ENCODE peak calls at places on chromosomes 13 and 19, in eight cellular contexts. Q, V, I, O, F, M, B and E are unnamed samples.

GRCh38 chr13:38590796-38591507 is 95.9 kb upstream of the FREM2 start:
- DNase-seq in Q (no peak), V (no peak), I (no peak), O (peak), F (no peak), M (no peak), B (no peak), E (no peak)

GRCh38 chr13:111065698-111066097 is 49.4 kb upstream of the ARHGEF7 start:
- DNase-seq in Q (no peak), V (no peak), I (no peak), O (no peak), F (no peak), M (no peak), B (no peak), E (no peak)

GRCh38 chr19:55599468-55600335 is at the start of the genes FIZ1 and ZNF524:
- DNase-seq in Q (peak), V (peak), I (peak), O (peak), F (peak), M (peak), B (peak), E (peak)

GRCh38 chr13:107497661-107498060 is 717.7 kb downstream of the LIG4 start:
- DNase-seq in Q (no peak), V (no peak), I (no peak), O (no peak), F (no peak), M (no peak), B (no peak), E (no peak)

GRCh38 chr19:55382522-55383054 is 1.5 kb downstream of the TMEM238 start:
- DNase-seq in Q (no peak), V (no peak), I (no peak), O (no peak), F (no peak), M (no peak), B (no peak), E (no peak)

GRCh38 chr19:3324405-3324856 is 42.0 kb upstream of the NFIC start:
- DNase-seq in Q (no peak), V (no peak), I (peak), O (no peak), F (peak), M (no peak), B (peak), E (peak)

GRCh38 chr19:4359627-4360000 is 16.3 kb downstream of the MPND start:
- DNase-seq in Q (no peak), V (no peak), I (no peak), O (no peak), F (no peak), M (no peak), B (no peak), E (no peak)

GRCh38 chr19:7623725-7624603 is 5.4 kb downstream of the XAB2 start:
- DNase-seq in Q (no peak), V (no peak), I (no peak), O (no peak), F (no peak), M (no peak), B (no peak), E (no peak)

GRCh38 chr19:42596391-42597071 is 1.8 kb upstream of the CEACAM8 start:
- DNase-seq in Q (no peak), V (peak), I (peak), O (no peak), F (peak), M (no peak), B (peak), E (peak)

GRCh38 chr19:51784922-51785690 is 9.9 kb upstream of the FPR3 start:
- DNase-seq in Q (peak), V (no peak), I (peak), O (no peak), F (peak), M (no peak), B (peak), E (no peak)

GRCh38 chr19:49973987-49974386 is 13.0 kb upstream of the SIGLEC11 start:
- DNase-seq in Q (no peak), V (no peak), I (no peak), O (no peak), F (peak), M (no peak), B (no peak), E (no peak)

GRCh38 chr13:44157614-44158013 is 216.0 kb upstream of the SERP2 start:
- DNase-seq in Q (no peak), V (no peak), I (no peak), O (no peak), F (no peak), M (no peak), B (no peak), E (no peak)

GRCh38 chr13:27607125-27607524 is 13.2 kb downstream of the LNX2 start:
- DNase-seq in Q (no peak), V (no peak), I (peak), O (peak), F (no peak), M (no peak), B (peak), E (peak)

GRCh38 chr19:2567580-2567979 is 91.7 kb downstream of the GADD45B start:
- DNase-seq in Q (no peak), V (no peak), I (no peak), O (peak), F (peak), M (no peak), B (no peak), E (no peak)

GRCh38 chr19:920051-920857 is 3.1 kb downstream of the KISS1R start:
- DNase-seq in Q (no peak), V (no peak), I (no peak), O (no peak), F (no peak), M (no peak), B (no peak), E (peak)

GRCh38 chr19:17579523-17580244 is 24.2 kb downstream of the COLGALT1 start:
- DNase-seq in Q (peak), V (no peak), I (peak), O (peak), F (peak), M (peak), B (peak), E (peak)

GRCh38 chr19:4379383-4380253 is 20.7 kb downstream of the SH3GL1 start:
- DNase-seq in Q (peak), V (no peak), I (peak), O (no peak), F (no peak), M (no peak), B (no peak), E (peak)

GRCh38 chr13:48161530-48162179 is 66.8 kb upstream of the MED4 start:
- DNase-seq in Q (no peak), V (peak), I (no peak), O (no peak), F (peak), M (no peak), B (no peak), E (peak)

GRCh38 chr19:2628597-2628996 is 73.9 kb downstream of the GNG7 start:
- DNase-seq in Q (no peak), V (no peak), I (no peak), O (no peak), F (no peak), M (no peak), B (no peak), E (no peak)

GRCh38 chr19:4575267-4575793 is 15.8 kb upstream of the SEMA6B start:
- DNase-seq in Q (peak), V (peak), I (peak), O (no peak), F (peak), M (no peak), B (peak), E (peak)

GRCh38 chr13:96460571-96460970 is 370.7 kb downstream of the HS6ST3 start:
- DNase-seq in Q (no peak), V (no peak), I (peak), O (peak), F (no peak), M (peak), B (no peak), E (peak)

GRCh38 chr13:106649495-106649894 is 81.6 kb upstream of the ARGLU1 start:
- DNase-seq in Q (peak), V (no peak), I (peak), O (no peak), F (no peak), M (no peak), B (peak), E (no peak)

GRCh38 chr19:17149393-17150135 is 65.6 kb upstream of the USE1 start:
- DNase-seq in Q (no peak), V (no peak), I (no peak), O (no peak), F (no peak), M (no peak), B (no peak), E (no peak)